ENCODE peak calls at places on chromosomes 1 and 21, in four cellular contexts. C is SK-N-SH, A is K562, U is HepG2. B is an unnamed sample.

GRCh38 chr1:201721131-201722049 is 107.6 kb upstream of the IPO9 start:
- DNase-seq in A (no peak), U (no peak), C (no peak), B (no peak)

GRCh38 chr21:43611598-43612369 is 47.5 kb downstream of the HSF2BP start:
- DNase-seq in U (peak; percentile 75), C (peak; percentile 73), A (peak; percentile 70), B (no peak)

GRCh38 chr1:108686609-108687313 is 5.3 kb upstream of the PRPF38B start:
- DNase-seq in C (peak; percentile 50), A (no peak), U (peak; percentile 35), B (no peak)

GRCh38 chr1:200178340-200178739 is 150.8 kb downstream of the NR5A2 start:
- DNase-seq in C (no peak), U (no peak), A (no peak), B (no peak)

GRCh38 chr1:163163861-163164582 is 38.7 kb downstream of the RGS5 start:
- DNase-seq in C (no peak), A (no peak), U (no peak), B (no peak)

GRCh38 chr1:159646687-159647086 is 59.1 kb downstream of the APCS start:
- DNase-seq in U (no peak), A (no peak), C (no peak), B (no peak)

GRCh38 chr1:26994772-26995625 is 1.5 kb downstream of the TRNP1 start:
- DNase-seq in C (no peak), A (no peak), U (no peak), B (no peak)

GRCh38 chr1:185040333-185040732 is 5.0 kb upstream of the RNF2 start:
- DNase-seq in C (no peak), U (no peak), A (no peak), B (no peak)

GRCh38 chr1:31065310-31066217 is at the start of gene PUM1:
- DNase-seq in C (peak; percentile 97), U (peak; percentile 97), A (peak; percentile 97), B (peak; percentile 85)

GRCh38 chr1:155126494-155127104 is 1.1 kb upstream of the EFNA1 start:
- DNase-seq in C (peak; percentile 56), U (peak; percentile 88), A (peak; percentile 68), B (no peak)

GRCh38 chr21:32544697-32545096 is 40.6 kb downstream of the TCP10L start:
- DNase-seq in A (no peak), C (no peak), U (no peak), B (no peak)

GRCh38 chr1:214445846-214446614 is 105.4 kb downstream of the PTPN14 start:
- DNase-seq in C (no peak), A (no peak), U (no peak), B (no peak)

GRCh38 chr1:15099441-15100137 is 54.0 kb upstream of the TMEM51 start:
- DNase-seq in U (no peak), C (no peak), A (no peak), B (no peak)

GRCh38 chr1:10528066-10529014 is 53.6 kb downstream of the PEX14 start:
- DNase-seq in C (no peak), U (no peak), A (no peak), B (no peak)

GRCh38 chr1:211632117-211632807 is 43.2 kb downstream of the NEK2 start:
- DNase-seq in C (no peak), U (no peak), A (no peak), B (no peak)

GRCh38 chr1:246569248-246570238 is 3.3 kb downstream of the CNST start:
- DNase-seq in U (no peak), A (no peak), C (no peak), B (no peak)

GRCh38 chr1:171254859-171255258 is 6.6 kb downstream of the FMO1 start:
- DNase-seq in C (no peak), A (no peak), U (no peak), B (no peak)

GRCh38 chr1:112092656-112093371 is 103.3 kb upstream of the KCND3 start:
- DNase-seq in C (no peak), A (no peak), U (no peak), B (no peak)

GRCh38 chr1:65813956-65814355 is 21.3 kb downstream of the PDE4B start:
- DNase-seq in U (no peak), C (peak; percentile 29), A (no peak), B (no peak)

GRCh38 chr1:156673387-156674121 is 3.7 kb downstream of the NES start:
- DNase-seq in A (no peak), C (no peak), U (peak; percentile 41), B (no peak)

GRCh38 chr1:89836997-89837909 is 16.4 kb downstream of the LRRC8D start:
- DNase-seq in A (no peak), C (no peak), U (peak; percentile 90), B (no peak)

GRCh38 chr1:200245492-200245891 is 164.3 kb downstream of the ZNF281 start:
- DNase-seq in C (no peak), A (peak; percentile 36), U (no peak), B (no peak)

GRCh38 chr1:226979115-226979516 is 39.0 kb downstream of the COQ8A start:
- DNase-seq in C (no peak), U (no peak), A (no peak), B (no peak)

GRCh38 chr1:170133663-170134062 is 12.1 kb upstream of the NTMT2 start:
- DNase-seq in U (no peak), A (no peak), C (no peak), B (no peak)

GRCh38 chr1:111063595-111063994 is 76.3 kb downstream of the DRAM2 start:
- DNase-seq in U (no peak), C (no peak), A (no peak), B (no peak)

GRCh38 chr1:59833022-59833421 is 18.3 kb downstream of the HOOK1 start:
- DNase-seq in A (no peak), U (no peak), C (no peak), B (no peak)

GRCh38 chr21:16841917-16842316 is 670.9 kb upstream of the CXADR start:
- DNase-seq in U (no peak), A (no peak), C (peak; percentile 2), B (no peak)

GRCh38 chr1:45364294-45364693 is 24.1 kb upstream of the MUTYH start:
- DNase-seq in U (no peak), A (no peak), C (no peak), B (no peak)

GRCh38 chr1:95532335-95532734 is 298.3 kb downstream of the RWDD3 start:
- DNase-seq in C (no peak), U (no peak), A (no peak), B (no peak)

GRCh38 chr1:223717123-223717522 is 4.8 kb downstream of the CAPN2 start:
- DNase-seq in C (no peak), U (no peak), A (no peak), B (no peak)

GRCh38 chr1:189499736-189500135 is 977.9 kb downstream of the BRINP3 start:
- DNase-seq in A (no peak), C (no peak), U (no peak), B (no peak)

GRCh38 chr1:153483776-153484175 is 23.3 kb upstream of the S100A7 start:
- DNase-seq in U (no peak), C (no peak), A (no peak), B (no peak)

DNA sequence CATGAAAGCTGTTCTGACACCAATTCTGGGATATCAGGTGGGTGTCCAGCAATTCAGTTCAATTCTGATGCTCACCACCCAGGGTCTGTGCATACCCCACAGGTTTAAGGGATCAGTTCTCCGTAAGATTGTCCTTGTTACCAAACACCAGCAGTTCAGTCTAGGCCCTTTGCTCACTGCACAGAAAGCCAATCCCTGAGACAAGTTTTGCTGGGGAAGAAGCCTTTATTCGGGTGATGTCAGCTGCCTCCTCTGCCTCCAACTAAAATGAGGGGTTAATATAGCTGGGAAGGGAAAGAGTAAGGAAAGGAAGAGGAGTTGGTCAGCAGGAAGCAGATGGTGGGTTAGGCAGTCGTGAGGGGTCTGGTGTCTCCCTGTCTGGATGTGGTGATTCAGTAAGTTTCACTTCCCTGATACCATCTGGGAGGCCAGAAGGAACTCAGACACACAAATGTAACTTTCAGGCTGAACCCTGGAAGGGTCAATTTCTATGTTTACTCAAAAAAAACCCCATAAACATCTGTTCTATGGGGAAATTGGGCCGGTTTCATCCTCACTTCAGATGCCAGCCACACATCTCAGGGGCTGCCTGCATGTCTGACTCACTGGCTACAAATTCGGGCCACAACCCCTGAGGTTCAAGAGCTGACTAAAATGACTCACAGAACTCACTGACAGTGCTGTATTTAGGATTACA is 83.3 kb upstream of the PGBD5 start:
- DNase-seq in A (no peak), C (no peak), U (no peak), B (peak; percentile 19)
- TF ChIP-seq CTCF in A (no peak), C (no peak), U (no peak), B (no peak)

DNA sequence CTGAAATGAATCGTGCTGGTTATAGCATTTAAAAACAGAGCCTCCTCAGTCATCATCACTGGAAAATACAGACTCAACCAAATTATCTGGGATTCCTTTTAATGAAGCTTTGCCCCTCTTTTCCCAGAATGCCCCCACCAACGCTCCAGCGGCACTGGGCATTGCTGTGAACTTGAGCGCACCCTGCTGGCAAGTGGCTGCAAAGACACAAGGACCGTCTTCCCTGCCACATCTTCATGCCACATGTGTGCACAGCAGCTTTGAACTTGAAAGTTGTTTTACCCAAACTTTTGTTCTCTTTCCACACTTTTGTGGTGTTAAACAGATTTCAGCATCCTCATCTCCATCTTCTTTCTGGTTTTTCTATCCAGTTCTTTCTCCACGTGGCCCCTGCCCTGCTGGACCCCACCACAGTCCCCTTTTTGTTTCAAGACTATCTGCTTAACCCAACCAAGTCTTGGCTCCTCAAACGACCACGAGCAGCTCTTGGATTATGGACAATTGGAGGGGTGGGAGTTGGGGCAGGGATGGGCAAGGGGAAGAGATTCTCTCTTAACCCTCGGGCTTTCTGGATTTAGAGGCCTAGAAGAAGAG is 12.8 kb upstream of the LMX1A start:
- DNase-seq in U (peak; percentile 21), A (peak; percentile 77), C (peak; percentile 72), B (no peak)
- TF ChIP-seq TAF1 in U (no peak), A (no peak), C (no peak), B (no peak)

GRCh38 chr1:20708891-20709290 is 8.9 kb downstream of the KIF17 start:
- DNase-seq in A (no peak), U (no peak), C (no peak), B (no peak)
- TF ChIP-seq CTCF in A (no peak), U (no peak), C (no peak), B (no peak)

GRCh38 chr1:165648919-165649572 is 18.0 kb downstream of the MGST3 start:
- DNase-seq in A (no peak), U (no peak), C (no peak), B (no peak)

GRCh38 chr1:165644064-165644735 is 13.2 kb downstream of the MGST3 start:
- DNase-seq in U (no peak), A (no peak), C (no peak), B (no peak)

GRCh38 chr1:165647970-165648369 is 16.9 kb downstream of the MGST3 start:
- DNase-seq in C (no peak), U (no peak), A (no peak), B (no peak)

GRCh38 chr1:165647517-165647916 is 16.5 kb downstream of the MGST3 start:
- DNase-seq in A (no peak), C (no peak), U (no peak), B (no peak)

DNA sequence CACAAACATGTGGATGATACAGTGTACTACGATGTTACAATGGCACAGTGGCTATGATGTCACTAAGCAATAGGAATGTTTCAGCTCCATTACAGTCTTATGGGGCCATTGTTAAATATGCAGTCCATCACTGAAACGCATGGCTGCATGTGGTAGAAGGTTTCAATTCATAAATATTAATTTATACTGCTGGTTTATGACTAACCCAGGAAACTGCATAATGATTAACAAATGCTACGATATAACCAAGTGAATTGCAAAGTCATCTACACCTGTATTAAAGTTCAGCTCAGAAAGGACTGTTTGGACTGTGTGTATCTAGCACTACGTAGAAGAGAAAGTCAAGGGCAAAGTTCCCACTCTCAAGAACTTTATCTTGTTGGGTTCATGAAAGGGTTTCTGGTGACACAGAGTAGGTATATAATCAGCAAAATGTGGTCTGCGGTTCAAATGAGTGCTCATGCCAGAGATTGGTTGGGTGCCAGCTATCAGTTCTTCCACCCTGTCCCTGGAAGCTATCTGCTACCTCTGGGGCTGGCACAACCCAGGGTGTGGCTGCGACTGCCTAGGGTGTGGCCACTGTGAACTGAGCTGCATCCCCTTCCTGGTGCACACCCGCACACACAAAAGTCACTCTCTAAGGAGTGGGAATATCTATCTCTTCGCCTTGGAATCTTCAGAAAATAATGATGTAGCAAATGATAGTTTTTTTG is 14.8 kb downstream of the MGST3 start:
- DNase-seq in A (peak; percentile 48), C (no peak), U (peak; percentile 57), B (no peak)
- TF ChIP-seq TAF1 in A (no peak), C (no peak), U (no peak), B (no peak)